ENCODE peak calls at places on chromosome 18, in six cellular contexts. J is MV-4-11; F is HFFc6; O is GM18507; X is GM10248; A is CD4-positive, alpha-beta T cell. D is an unnamed sample.

GRCh38 chr18:49565656-49566055 is 3.8 kb downstream of the LIPG start:
- DNase-seq in J (no peak), X (no peak), A (no peak), O (no peak), F (no peak), D (no peak)

GRCh38 chr18:5309888-5310470 is 14.5 kb upstream of the ZBTB14 start:
- DNase-seq in J (peak), F (no peak), X (peak), O (peak), A (peak), D (no peak)

GRCh38 chr18:13290856-13291271 is 72.3 kb downstream of the LDLRAD4 start:
- DNase-seq in J (no peak), X (no peak), F (no peak), A (no peak), O (no peak), D (no peak)

GRCh38 chr18:8424481-8424880 is 184.8 kb upstream of the RAB12 start:
- DNase-seq in F (no peak), A (no peak), O (no peak), J (no peak), X (no peak), D (no peak)

GRCh38 chr18:48934708-48935432 is 15.9 kb downstream of the SMAD7 start:
- DNase-seq in O (no peak), J (peak), X (peak), A (no peak), F (no peak), D (no peak)

GRCh38 chr18:76983613-76984051 is 149.0 kb downstream of the MBP start:
- DNase-seq in F (no peak), X (no peak), O (no peak), A (no peak), J (no peak), D (no peak)

GRCh38 chr18:49999128-49999527 is 185.8 kb upstream of the ACAA2 start:
- DNase-seq in A (no peak), J (no peak), O (no peak), X (no peak), F (no peak), D (no peak)

GRCh38 chr18:5106730-5107129 is 90.3 kb downstream of the AKAIN1 start:
- DNase-seq in A (no peak), X (no peak), J (no peak), F (no peak), O (no peak), D (peak)

GRCh38 chr18:44915213-44915612 is 234.5 kb downstream of the SETBP1 start:
- DNase-seq in F (no peak), A (no peak), O (no peak), X (no peak), J (no peak), D (no peak)

GRCh38 chr18:24504401-24504800 is 44.0 kb downstream of the HRH4 start:
- DNase-seq in O (no peak), F (no peak), J (no peak), A (no peak), X (no peak), D (no peak)

GRCh38 chr18:1090758-1091157 is 186.1 kb downstream of the ADCYAP1 start:
- DNase-seq in A (no peak), F (no peak), O (no peak), J (no peak), X (no peak), D (no peak)

GRCh38 chr18:79738565-79739439 is 58.9 kb upstream of the KCNG2 start:
- DNase-seq in F (no peak), J (no peak), A (no peak), O (no peak), X (no peak), D (no peak)

GRCh38 chr18:73666772-73667171 is 480.9 kb downstream of the FBXO15 start:
- DNase-seq in X (no peak), F (no peak), A (no peak), O (no peak), J (no peak), D (no peak)

GRCh38 chr18:79871026-79871390 is 73.3 kb downstream of the KCNG2 start:
- DNase-seq in X (no peak), J (no peak), O (no peak), F (no peak), A (no peak), D (no peak)

GRCh38 chr18:58180738-58181353 is 136.8 kb downstream of the NEDD4L start:
- DNase-seq in F (no peak), X (peak), O (peak), A (peak), J (peak), D (peak)

GRCh38 chr18:46474487-46475366 is 182.3 kb downstream of the LOXHD1 start:
- DNase-seq in O (no peak), X (no peak), J (no peak), F (no peak), A (no peak), D (no peak)